ENCODE peak calls at places on chromosomes 6 and 20, in four cellular contexts. C is activated T-helper 2 cell treated with anti-CD3 and anti-CD28 coated beads, Interferon-gamma antibody, Interleukin-2, Interleukin-4, amounts not matched to agents 10 μg/mL and 5 μg/mL and 100 μg/mL, durations not matched to agents 14 hours and 24 hours and 36 hours; H is stimulated activated CD4-positive, alpha-beta T cell treated with anti-CD3 and anti-CD28 coated beads, Interleukin-2, amount 100 ng/mL, for 48 hours; R is NCI-H510A treated with DMSO at 0.1 percent for 48 hours. G is an unnamed sample.

GRCh38 chr6:109760208-109760607 is 69.1 kb downstream of the FIG4 start:
- DNase-seq in C (no peak), H (no peak), R (no peak), G (no peak)

GRCh38 chr6:21556968-21557721 is 36.4 kb upstream of the SOX4 start:
- DNase-seq in C (no peak), H (no peak), R (no peak), G (no peak)

GRCh38 chr6:170087946-170088348 is 202.9 kb downstream of the DLL1 start:
- DNase-seq in C (peak; percentile 66), H (peak; percentile 30), R (no peak), G (no peak)

GRCh38 chr6:40328376-40328987 is 258.7 kb downstream of the LRFN2 start:
- DNase-seq in C (peak; percentile 29), H (peak; percentile 19), R (peak; percentile 95), G (peak; percentile 70)

GRCh38 chr6:55913213-55914195 is 38.1 kb upstream of the BMP5 start:
- DNase-seq in C (no peak), H (no peak), R (peak; percentile 61), G (no peak)

GRCh38 chr6:137043710-137044365 is 927 bp downstream of the IL20RA start:
- DNase-seq in C (no peak), H (no peak), R (no peak), G (peak; percentile 94)

GRCh38 chr20:48787861-48788375 is 39.9 kb downstream of the PREX1 start:
- DNase-seq in C (no peak), H (no peak), R (no peak), G (no peak)

GRCh38 chr6:43258807-43259686 is 15.8 kb downstream of the TTBK1 start:
- DNase-seq in C (no peak), H (no peak), R (no peak), G (no peak)

GRCh38 chr6:24064106-24064505 is 61.9 kb upstream of the NRSN1 start:
- DNase-seq in C (no peak), H (no peak), R (peak; percentile 11), G (peak; percentile 71)

GRCh38 chr20:20450461-20451027 is 82.6 kb downstream of the INSM1 start:
- DNase-seq in C (no peak), H (no peak), R (no peak), G (no peak)

GRCh38 chr6:10271982-10272381 is 142.9 kb downstream of the TFAP2A start:
- DNase-seq in C (no peak), H (no peak), R (no peak), G (no peak)

GRCh38 chr20:36394340-36394965 is 88.3 kb downstream of the DLGAP4 start:
- DNase-seq in C (no peak), H (no peak), R (no peak), G (no peak)

GRCh38 chr6:37324131-37325033 is 29.4 kb upstream of the RNF8 start:
- DNase-seq in C (no peak), H (no peak), R (no peak), G (no peak)

GRCh38 chr20:63697868-63698545 is 1.6 kb downstream of the TNFRSF6B start:
- DNase-seq in C (no peak), H (no peak), R (no peak), G (no peak)

G was measured in NCI-H1417.